ENCODE peak calls at places on chromosomes 11 and 22, in ten cellular contexts. One of them, this sample, is unnamed.

GRCh38 chr22:36998620-36999351 is 20.5 kb downstream of the TST start:
- DNase-seq in fibroblast of pulmonary artery: no peak
- DNase-seq in upper lobe of right lung: no peak
- DNase-seq in hepatocyte: no peak
- DNase-seq in AG09309: no peak
- DNase-seq in left lung: no peak
- DNase-seq in fibroblast of lung: no peak
- DNase-seq in Caco-2: no peak
- DNase-seq in right atrium auricular region: no peak
- DNase-seq in kidney: peak
- DNase-seq in this sample: no peak

GRCh38 chr11:73048446-73048845 is 93.7 kb downstream of the FCHSD2 start:
- DNase-seq in Caco-2: no peak
- DNase-seq in upper lobe of right lung: no peak
- DNase-seq in right atrium auricular region: no peak
- DNase-seq in kidney: no peak
- DNase-seq in left lung: no peak
- DNase-seq in hepatocyte: no peak
- DNase-seq in fibroblast of lung: no peak
- DNase-seq in fibroblast of pulmonary artery: no peak
- DNase-seq in AG09309: no peak
- DNase-seq in this sample: no peak

GRCh38 chr11:282171-282570 is 4.0 kb downstream of the NLRP6 start:
- DNase-seq in kidney: peak
- DNase-seq in AG09309: no peak
- DNase-seq in right atrium auricular region: no peak
- DNase-seq in Caco-2: no peak
- DNase-seq in upper lobe of right lung: no peak
- DNase-seq in left lung: peak
- DNase-seq in hepatocyte: no peak
- DNase-seq in fibroblast of lung: no peak
- DNase-seq in fibroblast of pulmonary artery: no peak
- DNase-seq in this sample: no peak

GRCh38 chr11:27058456-27058855 is 17.8 kb downstream of the BBOX1 start:
- DNase-seq in Caco-2: no peak
- DNase-seq in left lung: no peak
- DNase-seq in upper lobe of right lung: no peak
- DNase-seq in fibroblast of lung: no peak
- DNase-seq in hepatocyte: no peak
- DNase-seq in right atrium auricular region: no peak
- DNase-seq in AG09309: peak
- DNase-seq in kidney: no peak
- DNase-seq in fibroblast of pulmonary artery: no peak
- DNase-seq in this sample: no peak

GRCh38 chr22:35539910-35540599 is 576 bp upstream of the RASD2 start:
- DNase-seq in AG09309: no peak
- DNase-seq in Caco-2: peak
- DNase-seq in fibroblast of pulmonary artery: no peak
- DNase-seq in right atrium auricular region: no peak
- DNase-seq in left lung: peak
- DNase-seq in kidney: peak
- DNase-seq in fibroblast of lung: no peak
- DNase-seq in upper lobe of right lung: peak
- DNase-seq in hepatocyte: peak
- DNase-seq in this sample: peak

GRCh38 chr11:34948721-34949120 is 32.3 kb downstream of the PDHX start:
- DNase-seq in right atrium auricular region: no peak
- DNase-seq in Caco-2: no peak
- DNase-seq in fibroblast of lung: peak
- DNase-seq in fibroblast of pulmonary artery: peak
- DNase-seq in upper lobe of right lung: no peak
- DNase-seq in kidney: no peak
- DNase-seq in left lung: no peak
- DNase-seq in AG09309: peak
- DNase-seq in hepatocyte: no peak
- DNase-seq in this sample: no peak

GRCh38 chr22:44261164-44261860 is 51.4 kb downstream of the SHISAL1 start:
- DNase-seq in right atrium auricular region: no peak
- DNase-seq in hepatocyte: no peak
- DNase-seq in AG09309: no peak
- DNase-seq in upper lobe of right lung: peak
- DNase-seq in kidney: no peak
- DNase-seq in Caco-2: no peak
- DNase-seq in fibroblast of pulmonary artery: no peak
- DNase-seq in left lung: no peak
- DNase-seq in fibroblast of lung: no peak
- DNase-seq in this sample: no peak

GRCh38 chr22:42577623-42578240 is 24.0 kb downstream of the SERHL2 start:
- DNase-seq in hepatocyte: no peak
- DNase-seq in kidney: peak
- DNase-seq in Caco-2: no peak
- DNase-seq in fibroblast of lung: no peak
- DNase-seq in upper lobe of right lung: no peak
- DNase-seq in AG09309: no peak
- DNase-seq in left lung: no peak
- DNase-seq in right atrium auricular region: no peak
- DNase-seq in fibroblast of pulmonary artery: no peak
- DNase-seq in this sample: no peak

GRCh38 chr11:66421492-66422205 is 814 bp downstream of the NPAS4 start:
- DNase-seq in right atrium auricular region: peak
- DNase-seq in hepatocyte: peak
- DNase-seq in fibroblast of lung: peak
- DNase-seq in upper lobe of right lung: peak
- DNase-seq in left lung: peak
- DNase-seq in AG09309: peak
- DNase-seq in fibroblast of pulmonary artery: peak
- DNase-seq in Caco-2: peak
- DNase-seq in kidney: peak
- DNase-seq in this sample: peak

GRCh38 chr11:118202599-118203422 is 22.0 kb downstream of the JAML start:
- DNase-seq in AG09309: no peak
- DNase-seq in left lung: no peak
- DNase-seq in kidney: no peak
- DNase-seq in hepatocyte: peak
- DNase-seq in fibroblast of pulmonary artery: no peak
- DNase-seq in upper lobe of right lung: no peak
- DNase-seq in right atrium auricular region: no peak
- DNase-seq in fibroblast of lung: no peak
- DNase-seq in Caco-2: peak
- DNase-seq in this sample: no peak

GRCh38 chr11:14542384-14542783 is 22.2 kb upstream of the PSMA1 start:
- DNase-seq in right atrium auricular region: no peak
- DNase-seq in kidney: no peak
- DNase-seq in left lung: no peak
- DNase-seq in AG09309: no peak
- DNase-seq in fibroblast of pulmonary artery: no peak
- DNase-seq in fibroblast of lung: no peak
- DNase-seq in Caco-2: no peak
- DNase-seq in hepatocyte: no peak
- DNase-seq in upper lobe of right lung: no peak
- DNase-seq in this sample: no peak

GRCh38 chr11:8332196-8332595 is 68.5 kb upstream of the LMO1 start:
- DNase-seq in fibroblast of pulmonary artery: no peak
- DNase-seq in fibroblast of lung: no peak
- DNase-seq in left lung: no peak
- DNase-seq in right atrium auricular region: no peak
- DNase-seq in AG09309: no peak
- DNase-seq in kidney: peak
- DNase-seq in upper lobe of right lung: no peak
- DNase-seq in hepatocyte: no peak
- DNase-seq in Caco-2: no peak
- DNase-seq in this sample: no peak

GRCh38 chr11:8335186-8335585 is 71.5 kb upstream of the LMO1 start:
- DNase-seq in kidney: no peak
- DNase-seq in fibroblast of lung: no peak
- DNase-seq in AG09309: no peak
- DNase-seq in upper lobe of right lung: no peak
- DNase-seq in right atrium auricular region: no peak
- DNase-seq in left lung: no peak
- DNase-seq in hepatocyte: no peak
- DNase-seq in Caco-2: no peak
- DNase-seq in fibroblast of pulmonary artery: no peak
- DNase-seq in this sample: no peak

GRCh38 chr11:8331767-8332166 is 68.1 kb upstream of the LMO1 start:
- DNase-seq in hepatocyte: no peak
- DNase-seq in fibroblast of lung: no peak
- DNase-seq in kidney: peak
- DNase-seq in upper lobe of right lung: no peak
- DNase-seq in right atrium auricular region: no peak
- DNase-seq in AG09309: no peak
- DNase-seq in left lung: no peak
- DNase-seq in fibroblast of pulmonary artery: no peak
- DNase-seq in Caco-2: no peak
- DNase-seq in this sample: no peak

GRCh38 chr11:8335683-8336082 is 72.0 kb upstream of the LMO1 start:
- DNase-seq in left lung: no peak
- DNase-seq in fibroblast of pulmonary artery: no peak
- DNase-seq in hepatocyte: no peak
- DNase-seq in AG09309: no peak
- DNase-seq in Caco-2: no peak
- DNase-seq in right atrium auricular region: no peak
- DNase-seq in kidney: no peak
- DNase-seq in fibroblast of lung: no peak
- DNase-seq in upper lobe of right lung: no peak
- DNase-seq in this sample: no peak

GRCh38 chr11:8333431-8334401 is 70.0 kb upstream of the LMO1 start:
- DNase-seq in kidney: no peak
- DNase-seq in fibroblast of lung: no peak
- DNase-seq in left lung: no peak
- DNase-seq in right atrium auricular region: no peak
- DNase-seq in fibroblast of pulmonary artery: no peak
- DNase-seq in hepatocyte: peak
- DNase-seq in AG09309: no peak
- DNase-seq in upper lobe of right lung: no peak
- DNase-seq in Caco-2: no peak
- DNase-seq in this sample: no peak
- TF ChIP-seq CTCF in kidney: no peak
- TF ChIP-seq CTCF in fibroblast of lung: no peak
- TF ChIP-seq CTCF in left lung: no peak
- TF ChIP-seq CTCF in right atrium auricular region: no peak
- TF ChIP-seq CTCF in fibroblast of pulmonary artery: no peak
- TF ChIP-seq CTCF in hepatocyte: no peak
- TF ChIP-seq CTCF in AG09309: no peak
- TF ChIP-seq CTCF in upper lobe of right lung: no peak
- TF ChIP-seq CTCF in Caco-2: no peak
- TF ChIP-seq CTCF in this sample: no peak

DNA sequence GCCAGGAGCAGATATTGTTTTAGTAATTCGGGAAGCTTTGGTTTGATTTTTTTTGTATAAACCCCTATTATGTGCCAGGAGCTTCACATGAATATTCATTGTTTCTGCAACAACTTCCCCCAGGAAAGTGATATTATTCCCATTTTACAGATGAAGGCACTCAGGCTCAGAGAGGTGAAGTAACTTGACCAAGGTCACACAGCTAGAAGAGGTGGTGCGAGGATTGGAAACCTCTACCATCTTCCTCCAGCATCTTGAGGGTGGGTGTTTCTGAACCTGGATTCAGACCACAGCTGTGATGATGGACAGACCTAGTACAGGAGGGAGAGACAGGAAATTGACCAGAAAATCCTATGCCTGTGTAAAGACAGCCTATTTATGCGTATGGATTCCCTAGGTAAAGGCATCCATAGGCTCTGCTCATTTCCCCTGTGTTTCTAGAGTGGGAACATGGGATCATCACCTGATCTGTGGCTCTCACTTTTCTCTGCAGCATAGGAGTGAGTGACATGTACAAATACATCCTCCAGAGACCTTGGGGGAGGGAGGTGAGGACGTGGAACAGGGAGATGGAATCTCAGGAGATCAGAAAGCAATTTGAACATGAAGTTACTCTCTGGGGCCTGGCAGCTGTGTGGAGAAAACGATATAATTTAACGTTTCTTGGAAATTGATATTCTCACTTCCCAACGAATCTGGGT is 81.4 kb downstream of the TSPAN18 start:
- DNase-seq in fibroblast of lung: no peak
- DNase-seq in right atrium auricular region: no peak
- DNase-seq in kidney: peak
- DNase-seq in AG09309: no peak
- DNase-seq in hepatocyte: no peak
- DNase-seq in upper lobe of right lung: no peak
- DNase-seq in Caco-2: no peak
- DNase-seq in left lung: no peak
- DNase-seq in fibroblast of pulmonary artery: no peak
- DNase-seq in this sample: no peak
- TF ChIP-seq CTCF in fibroblast of lung: no peak
- TF ChIP-seq CTCF in right atrium auricular region: no peak
- TF ChIP-seq CTCF in kidney: no peak
- TF ChIP-seq CTCF in AG09309: no peak
- TF ChIP-seq CTCF in hepatocyte: no peak
- TF ChIP-seq CTCF in upper lobe of right lung: no peak
- TF ChIP-seq CTCF in Caco-2: no peak
- TF ChIP-seq CTCF in left lung: no peak
- TF ChIP-seq CTCF in fibroblast of pulmonary artery: no peak
- TF ChIP-seq CTCF in this sample: no peak

DNA sequence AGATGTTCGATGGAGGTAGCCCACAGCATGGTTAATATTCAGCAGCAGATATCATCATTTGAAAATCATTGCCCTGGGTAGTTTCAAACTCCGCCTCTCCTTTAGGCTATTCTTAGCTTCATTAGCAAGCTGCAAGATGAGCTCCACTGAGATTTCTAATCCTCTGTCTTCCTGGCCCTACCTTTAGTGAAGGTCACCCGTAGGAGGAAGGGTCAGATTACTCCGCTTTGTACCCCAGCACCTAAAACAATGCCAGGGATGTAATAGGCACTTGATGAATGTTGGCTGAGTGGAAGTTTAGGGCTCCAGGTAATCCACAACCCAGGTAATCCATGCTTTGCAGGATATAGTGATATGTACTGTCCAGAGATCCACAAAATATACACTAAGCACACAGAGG is 260.1 kb upstream of the MTNR1B start:
- DNase-seq in fibroblast of lung: no peak
- DNase-seq in fibroblast of pulmonary artery: no peak
- DNase-seq in left lung: no peak
- DNase-seq in AG09309: no peak
- DNase-seq in right atrium auricular region: no peak
- DNase-seq in hepatocyte: no peak
- DNase-seq in kidney: no peak
- DNase-seq in Caco-2: no peak
- DNase-seq in upper lobe of right lung: no peak
- DNase-seq in this sample: no peak
- TF ChIP-seq CTCF in fibroblast of lung: no peak
- TF ChIP-seq CTCF in fibroblast of pulmonary artery: no peak
- TF ChIP-seq CTCF in left lung: no peak
- TF ChIP-seq CTCF in AG09309: no peak
- TF ChIP-seq CTCF in right atrium auricular region: no peak
- TF ChIP-seq CTCF in hepatocyte: no peak
- TF ChIP-seq CTCF in kidney: no peak
- TF ChIP-seq CTCF in Caco-2: no peak
- TF ChIP-seq CTCF in upper lobe of right lung: no peak
- TF ChIP-seq CTCF in this sample: no peak

DNA sequence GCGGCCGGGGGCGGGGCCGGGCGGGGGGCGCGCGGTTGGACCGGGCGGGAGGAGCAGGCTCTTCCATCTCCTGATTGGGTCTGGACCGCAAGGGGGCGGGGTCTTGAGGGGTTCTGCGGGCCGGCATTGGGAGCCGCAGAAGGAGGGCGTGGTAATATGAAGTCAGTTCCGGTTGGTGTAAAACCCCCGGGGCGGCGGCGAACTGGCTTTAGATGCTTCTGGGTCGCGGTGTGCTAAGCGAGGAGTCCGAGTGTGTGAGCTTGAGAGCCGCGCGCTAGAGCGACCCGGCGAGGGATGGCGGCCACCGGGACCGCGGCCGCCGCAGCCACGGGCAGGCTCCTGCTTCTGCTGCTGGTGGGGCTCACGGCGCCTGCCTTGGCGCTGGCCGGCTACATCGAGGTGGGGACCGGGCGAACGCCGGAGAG is at the start of gene APLP2:
- DNase-seq in kidney: peak
- DNase-seq in AG09309: peak
- DNase-seq in Caco-2: peak
- DNase-seq in left lung: peak
- DNase-seq in fibroblast of lung: peak
- DNase-seq in hepatocyte: peak
- DNase-seq in upper lobe of right lung: peak
- DNase-seq in right atrium auricular region: peak
- DNase-seq in fibroblast of pulmonary artery: peak
- DNase-seq in this sample: peak
- TF ChIP-seq CTCF in kidney: no peak
- TF ChIP-seq CTCF in AG09309: no peak
- TF ChIP-seq CTCF in Caco-2: no peak
- TF ChIP-seq CTCF in left lung: no peak
- TF ChIP-seq CTCF in fibroblast of lung: no peak
- TF ChIP-seq CTCF in hepatocyte: no peak
- TF ChIP-seq CTCF in upper lobe of right lung: no peak
- TF ChIP-seq CTCF in right atrium auricular region: no peak
- TF ChIP-seq CTCF in fibroblast of pulmonary artery: no peak
- TF ChIP-seq CTCF in this sample: no peak

This sample was measured in nephron progenitor cell.